ENCODE peak calls at places on chromosomes 7 and 10, in five cellular contexts. V is A549, I is right lobe of liver, C is thoracic aorta, L is fibroblast of lung. H is an unnamed sample.
A peak's percentile ranks its signal among the peaks of the same experiment; 100 is the strongest.

GRCh38 chr7:124720195-124720594 is 45.4 kb downstream of the GPR37 start:
- DNase-seq in V (no peak), C (no peak), L (peak; percentile 60), I (no peak), H (no peak)

GRCh38 chr10:79065091-79065551 is 3.6 kb upstream of the ZMIZ1 start:
- DNase-seq in L (no peak), V (no peak), C (no peak), I (no peak), H (no peak)

GRCh38 chr10:103636492-103636891 is 143.0 kb downstream of the NEURL1 start:
- DNase-seq in I (no peak), C (no peak), V (no peak), L (no peak), H (no peak)

GRCh38 chr7:15461576-15461975 is 100.2 kb downstream of the AGMO start:
- DNase-seq in I (no peak), V (no peak), C (no peak), L (peak; percentile 79), H (no peak)

GRCh38 chr10:35992107-35992506 is 350.0 kb upstream of the FZD8 start:
- DNase-seq in L (no peak), I (no peak), V (no peak), C (no peak), H (no peak)

GRCh38 chr10:43961523-43962345 is 313.1 kb upstream of the ZNF32 start:
- DNase-seq in I (no peak), C (no peak), L (peak; percentile 41), V (no peak), H (peak; percentile 16)

GRCh38 chr10:7833210-7833609 is 14.9 kb downstream of the TAF3 start:
- DNase-seq in L (no peak), C (no peak), V (no peak), I (no peak), H (no peak)

GRCh38 chr10:132615346-132616169 is 78.0 kb downstream of the INPP5A start:
- DNase-seq in V (no peak), L (no peak), I (no peak), C (no peak), H (no peak)

GRCh38 chr7:101233907-101234547 is 3.6 kb downstream of the CLDN15 start:
- DNase-seq in C (no peak), I (no peak), V (no peak), L (no peak), H (peak; percentile 65)

GRCh38 chr10:119257894-119258293 is 50.5 kb downstream of the GRK5 start:
- DNase-seq in V (no peak), L (no peak), I (no peak), C (no peak), H (no peak)

GRCh38 chr7:111126987-111127386 is 36.1 kb downstream of the LRRN3 start:
- DNase-seq in V (no peak), I (no peak), L (peak; percentile 59), C (no peak), H (no peak)

GRCh38 chr10:93576888-93577287 is 10.4 kb downstream of the FFAR4 start:
- DNase-seq in V (no peak), I (no peak), C (no peak), L (no peak), H (no peak)

GRCh38 chr7:104859754-104860426 is 154.1 kb upstream of the KMT2E start:
- DNase-seq in L (no peak), I (no peak), C (no peak), V (no peak), H (no peak)

GRCh38 chr7:100367251-100367620 is 6.1 kb upstream of the PILRA start:
- DNase-seq in V (no peak), C (no peak), L (no peak), I (no peak), H (no peak)

GRCh38 chr10:22997102-22997501 is 69.2 kb downstream of the ARMC3 start:
- DNase-seq in I (no peak), L (peak; percentile 55), C (no peak), V (no peak), H (no peak)

GRCh38 chr10:67815571-67816059 is 22.4 kb downstream of the DNAJC12 start:
- DNase-seq in I (no peak), V (peak; percentile 71), C (no peak), L (peak; percentile 76), H (no peak)

GRCh38 chr10:70267161-70267933 is 16.5 kb downstream of the NPFFR1 start:
- DNase-seq in I (no peak), L (peak; percentile 97), C (no peak), V (peak; percentile 73), H (no peak)

GRCh38 chr10:62772186-62772950 is 32.2 kb upstream of the ADO start:
- DNase-seq in L (peak; percentile 49), I (no peak), V (no peak), C (no peak), H (no peak)

GRCh38 chr10:29610876-29611647 is 23.7 kb downstream of the SVIL start:
- DNase-seq in L (peak; percentile 18), C (no peak), I (no peak), V (no peak), H (no peak)

GRCh38 chr7:148540041-148540738 is 50.4 kb upstream of the C7orf33 start:
- DNase-seq in L (peak; percentile 79), I (peak; percentile 35), V (peak; percentile 44), C (peak; percentile 59), H (no peak)

GRCh38 chr10:35259769-35260397 is 76.4 kb upstream of the CCNY start:
- DNase-seq in V (peak; percentile 58), L (peak; percentile 98), C (no peak), I (no peak), H (no peak)

GRCh38 chr10:84205049-84205852 is 10.9 kb downstream of the CDHR1 start:
- DNase-seq in I (peak; percentile 45), L (peak; percentile 6), V (peak; percentile 62), C (no peak), H (no peak)

GRCh38 chr7:40721344-40721949 is 586.6 kb downstream of the SUGCT start:
- DNase-seq in I (no peak), V (no peak), L (peak; percentile 81), C (no peak), H (no peak)

GRCh38 chr10:63866747-63867140 is 345.5 kb downstream of the REEP3 start:
- DNase-seq in C (no peak), I (no peak), L (no peak), V (no peak), H (no peak)

GRCh38 chr7:45402480-45403218 is 171.5 kb upstream of the ADCY1 start:
- DNase-seq in I (no peak), V (no peak), C (no peak), L (peak; percentile 86), H (no peak)

GRCh38 chr10:91596821-91597396 is 36.0 kb downstream of the PPP1R3C start:
- DNase-seq in V (no peak), L (peak; percentile 84), C (no peak), I (no peak), H (no peak)

GRCh38 chr10:131872837-131873375 is 27.9 kb upstream of the PPP2R2D start:
- DNase-seq in L (no peak), I (no peak), V (no peak), C (no peak), H (no peak)

GRCh38 chr7:124996778-124997177 is 67.2 kb upstream of the POT1 start:
- DNase-seq in V (no peak), L (peak; percentile 14), C (no peak), I (no peak), H (no peak)

GRCh38 chr7:108299251-108300014 is 156.8 kb downstream of the NRCAM start:
- DNase-seq in L (peak; percentile 85), C (no peak), I (no peak), V (no peak), H (no peak)

GRCh38 chr10:102644066-102644645 is at the start of gene TRIM8:
- DNase-seq in L (peak; percentile 45), I (peak; percentile 64), V (peak; percentile 51), C (no peak), H (peak; percentile 55)

GRCh38 chr10:17122052-17122451 is 7.6 kb downstream of the CUBN start:
- DNase-seq in L (peak; percentile 21), I (no peak), C (no peak), V (no peak), H (no peak)

GRCh38 chr7:34181271-34181958 is 276.1 kb downstream of the BMPER start:
- DNase-seq in L (no peak), I (no peak), V (no peak), C (no peak), H (no peak)
- TF ChIP-seq CTCF in L (no peak), I (no peak), V (no peak), C (no peak), H (no peak)

DNA sequence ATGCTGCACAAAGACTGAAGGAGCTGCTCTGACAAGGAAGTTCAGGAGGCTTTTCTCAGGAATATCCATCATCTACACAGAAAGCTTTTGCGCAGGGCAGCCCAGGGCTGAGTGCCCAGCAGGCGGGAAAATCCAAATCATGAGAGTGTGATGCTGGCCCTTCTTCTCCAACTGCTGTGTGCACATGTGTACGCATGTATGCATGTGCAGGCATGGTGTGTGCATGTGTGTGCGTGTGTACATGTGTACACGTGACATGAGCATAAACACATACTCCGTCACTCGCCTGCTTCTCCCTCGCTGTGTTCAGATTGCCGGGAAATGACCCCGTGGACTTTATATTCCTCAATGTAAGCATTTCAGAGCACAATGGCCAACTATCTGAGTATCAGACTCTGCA is 85.1 kb downstream of the PRPF18 start:
- DNase-seq in I (no peak), V (no peak), L (no peak), C (no peak), H (no peak)
- H3K27ac ChIP-seq in I (no peak overlapping the region), V (no peak overlapping the region), L (no peak overlapping the region), C (no peak overlapping the region), H (no peak overlapping the region)

GRCh38 chr10:75418712-75419111 is 12.7 kb upstream of the LRMDA start:
- DNase-seq in I (no peak), C (no peak), V (no peak), L (no peak), H (no peak)
- TF ChIP-seq CTCF in I (no peak), C (no peak), V (no peak), L (no peak), H (no peak)

GRCh38 chr10:122505011-122505410 is 43.7 kb downstream of the HTRA1 start:
- DNase-seq in V (no peak), I (no peak), L (no peak), C (no peak), H (no peak)
- H3K27ac ChIP-seq in V (peak overlapping the region; percentile 5), I (no peak overlapping the region), L (no peak overlapping the region), C (no peak overlapping the region), H (no peak overlapping the region)

DNA sequence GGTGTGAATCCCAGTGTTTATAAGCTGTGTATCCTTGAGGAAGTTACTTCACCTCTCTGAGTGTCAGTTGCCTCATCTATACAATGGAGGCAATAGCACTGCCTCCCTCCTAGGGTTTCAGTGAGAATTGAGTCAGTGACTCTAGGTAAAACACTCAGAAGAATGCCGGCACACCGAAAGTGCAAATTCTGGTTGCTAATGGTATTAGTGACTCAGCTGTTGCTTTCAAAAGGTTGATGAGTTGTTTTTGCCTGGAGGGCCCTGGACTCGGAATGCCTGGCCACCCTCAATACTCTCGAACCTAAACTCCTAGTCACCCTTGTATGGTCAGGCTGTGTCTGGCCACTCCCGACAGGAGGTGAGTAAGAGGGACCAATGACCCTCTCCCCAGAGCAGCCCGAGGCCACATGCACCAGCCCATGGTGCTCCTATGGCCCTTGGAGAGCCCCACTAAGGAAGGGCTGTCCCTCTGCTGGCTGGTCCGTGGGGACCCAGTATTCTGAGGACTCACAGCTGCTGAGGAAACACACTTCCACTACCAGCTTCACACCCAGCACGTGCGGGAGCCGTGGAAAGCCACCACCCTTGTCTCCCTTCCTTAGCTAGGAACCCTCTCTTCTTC is 60.2 kb downstream of the CALML3 start:
- DNase-seq in V (peak; percentile 67), C (no peak), I (no peak), L (peak; percentile 98), H (peak; percentile 30)
- TF ChIP-seq CTCF in V (no peak), C (no peak), I (no peak), L (no peak), H (no peak)

H was measured in pancreas.